ENCODE peak calls at places on chromosomes 7 and 10, in ten cellular contexts. Z is upper lobe of left lung, R is sigmoid colon, N is HCT116, P is suprapubic skin, Y is endothelial cell of umbilical vein, D is transverse colon, O is spleen, G is GM12878, E is prostate gland. X is an unnamed sample.

GRCh38 chr10:101028446-101029244 is 2.3 kb downstream of the PDZD7 start:
- DNase-seq in Z (no peak), R (peak), N (no peak), P (no peak), Y (no peak), D (no peak), O (no peak), G (no peak), E (no peak), X (no peak)

GRCh38 chr10:98309366-98310355 is 41.7 kb upstream of the LOXL4 start:
- DNase-seq in Z (peak), R (peak), N (peak), P (peak), Y (peak), D (peak), O (no peak), G (no peak), E (peak), X (peak)

GRCh38 chr7:99201027-99201426 is 6.9 kb downstream of the KPNA7 start:
- DNase-seq in Z (no peak), R (no peak), N (no peak), P (no peak), Y (no peak), D (no peak), O (no peak), G (no peak), E (no peak), X (no peak)

GRCh38 chr10:21083861-21084260 is 186.8 kb upstream of the NEBL start:
- DNase-seq in Z (no peak), R (no peak), N (no peak), P (no peak), Y (no peak), D (no peak), O (no peak), G (no peak), E (no peak), X (no peak)

GRCh38 chr10:6579193-6579903 is 728 bp downstream of the PRKCQ start:
- DNase-seq in Z (no peak), R (no peak), N (no peak), P (no peak), Y (no peak), D (no peak), O (no peak), G (no peak), E (no peak), X (no peak)

GRCh38 chr10:43254881-43255643 is 11.8 kb downstream of the RASGEF1A start:
- DNase-seq in Z (peak), R (no peak), N (no peak), P (no peak), Y (no peak), D (no peak), O (peak), G (no peak), E (no peak), X (peak)

GRCh38 chr7:101021703-101022102 is 1.8 kb downstream of the MUC17 start:
- DNase-seq in Z (no peak), R (no peak), N (no peak), P (no peak), Y (no peak), D (peak), O (no peak), G (no peak), E (peak), X (no peak)

GRCh38 chr10:33441561-33441960 is 107.1 kb upstream of the NRP1 start:
- DNase-seq in Z (no peak), R (no peak), N (no peak), P (no peak), Y (no peak), D (no peak), O (no peak), G (no peak), E (no peak), X (no peak)

GRCh38 chr7:42494199-42494710 is 257.2 kb upstream of the GLI3 start:
- DNase-seq in Z (no peak), R (no peak), N (no peak), P (no peak), Y (no peak), D (no peak), O (no peak), G (no peak), E (no peak), X (no peak)

GRCh38 chr10:77045046-77045445 is 592.6 kb downstream of the KCNMA1 start:
- DNase-seq in Z (no peak), R (no peak), N (no peak), P (no peak), Y (no peak), D (no peak), O (no peak), G (no peak), E (no peak), X (no peak)

GRCh38 chr10:62437696-62438095 is 63.5 kb downstream of the ZNF365 start:
- DNase-seq in Z (no peak), R (no peak), N (peak), P (no peak), Y (peak), D (no peak), O (no peak), G (no peak), E (peak), X (no peak)

GRCh38 chr10:70355234-70356021 is 27.0 kb downstream of the LRRC20 start:
- DNase-seq in Z (peak), R (no peak), N (no peak), P (no peak), Y (no peak), D (peak), O (peak), G (peak), E (no peak), X (no peak)

GRCh38 chr7:39987641-39988347 is 37.7 kb downstream of the CDK13 start:
- DNase-seq in Z (no peak), R (no peak), N (no peak), P (no peak), Y (no peak), D (no peak), O (no peak), G (no peak), E (no peak), X (no peak)

GRCh38 chr10:80408198-80409085 is at the start of gene PRXL2A:
- DNase-seq in Z (peak), R (peak), N (no peak), P (peak), Y (peak), D (peak), O (peak), G (no peak), E (peak), X (peak)

GRCh38 chr7:71442492-71443196 is 310.7 kb downstream of the GALNT17 start:
- DNase-seq in Z (no peak), R (no peak), N (no peak), P (no peak), Y (no peak), D (no peak), O (no peak), G (no peak), E (no peak), X (no peak)

GRCh38 chr7:55191926-55192692 is 173.0 kb upstream of the LANCL2 start:
- DNase-seq in Z (no peak), R (peak), N (no peak), P (no peak), Y (peak), D (no peak), O (no peak), G (no peak), E (no peak), X (peak)

GRCh38 chr7:43553999-43554398 is 28.9 kb upstream of the STK17A start:
- DNase-seq in Z (peak), R (no peak), N (no peak), P (no peak), Y (no peak), D (no peak), O (no peak), G (no peak), E (no peak), X (no peak)

GRCh38 chr10:118276203-118276602 is 65.9 kb downstream of the FAM204A start:
- DNase-seq in Z (no peak), R (peak), N (no peak), P (no peak), Y (no peak), D (peak), O (no peak), G (no peak), E (no peak), X (no peak)

GRCh38 chr7:70134029-70134445 is 535.8 kb downstream of the AUTS2 start:
- DNase-seq in Z (no peak), R (no peak), N (no peak), P (no peak), Y (no peak), D (no peak), O (no peak), G (no peak), E (no peak), X (no peak)

GRCh38 chr10:99391346-99391745 is 39.1 kb downstream of the GOT1 start:
- DNase-seq in Z (no peak), R (no peak), N (no peak), P (no peak), Y (no peak), D (no peak), O (no peak), G (no peak), E (no peak), X (no peak)

GRCh38 chr10:26627320-26627719 is 70.2 kb upstream of the PDSS1 start:
- DNase-seq in Z (no peak), R (no peak), N (peak), P (no peak), Y (no peak), D (no peak), O (no peak), G (no peak), E (no peak), X (no peak)

GRCh38 chr7:4025211-4025610 is 656.9 kb upstream of the FOXK1 start:
- DNase-seq in Z (no peak), R (no peak), N (no peak), P (no peak), Y (no peak), D (no peak), O (no peak), G (no peak), E (no peak), X (no peak)

GRCh38 chr7:8197994-8198698 is 63.8 kb downstream of the ICA1 start:
- DNase-seq in Z (no peak), R (no peak), N (no peak), P (no peak), Y (no peak), D (no peak), O (no peak), G (no peak), E (no peak), X (no peak)

GRCh38 chr7:93948106-93948505 is 26.6 kb downstream of the GNG11 start:
- DNase-seq in Z (no peak), R (no peak), N (no peak), P (no peak), Y (no peak), D (no peak), O (no peak), G (no peak), E (no peak), X (no peak)

GRCh38 chr10:133030791-133031190 is 56.9 kb upstream of the ADGRA1 start:
- DNase-seq in Z (no peak), R (no peak), N (no peak), P (no peak), Y (no peak), D (no peak), O (no peak), G (no peak), E (no peak), X (no peak)

GRCh38 chr7:9241826-9242225 is 808.4 kb downstream of the NXPH1 start:
- DNase-seq in Z (no peak), R (no peak), N (no peak), P (no peak), Y (no peak), D (no peak), O (no peak), G (no peak), E (no peak), X (no peak)

DNA sequence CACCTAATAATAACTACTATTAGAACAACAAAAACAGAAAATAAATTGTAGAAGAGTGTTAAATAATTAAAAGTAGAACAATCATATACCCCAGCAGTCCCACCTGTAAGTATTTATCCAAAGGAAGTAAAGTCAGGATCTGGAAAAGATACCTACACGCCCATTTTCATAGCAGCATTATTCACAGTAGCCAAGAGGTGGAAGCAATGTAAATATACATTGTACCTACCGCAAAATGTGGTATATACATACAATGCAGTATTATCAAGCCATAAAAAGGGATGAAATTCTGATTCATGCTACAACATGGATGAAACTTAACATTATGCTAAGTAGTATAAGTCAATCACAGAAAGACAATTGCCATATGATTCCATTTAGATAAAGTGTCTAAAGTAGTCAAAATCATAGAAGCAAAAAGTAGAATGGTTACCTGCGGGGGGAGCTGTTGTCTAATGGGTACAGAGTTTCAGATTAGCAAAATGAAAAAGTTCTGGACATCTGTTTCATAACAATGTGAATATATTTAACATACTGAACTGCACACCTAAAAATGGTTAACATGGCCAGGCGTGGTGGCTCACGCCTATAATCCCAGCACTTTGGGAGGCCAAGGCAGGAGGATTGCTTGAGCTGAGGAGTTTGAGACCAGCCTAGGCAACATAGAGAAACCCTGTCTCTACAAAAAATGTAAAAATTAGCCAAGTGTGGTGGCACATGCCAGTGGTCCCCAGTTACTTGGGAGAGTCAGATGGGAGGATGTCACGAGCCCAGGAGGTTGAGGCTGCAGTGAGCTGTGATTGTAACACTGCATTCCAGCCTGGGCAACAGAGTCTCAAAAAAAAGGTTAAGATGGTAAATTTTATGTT is 6.0 kb upstream of the TMED4 start:
- DNase-seq in Z (peak), R (no peak), N (peak), P (no peak), Y (peak), D (peak), O (no peak), G (peak), E (peak), X (no peak)
- TF ChIP-seq POLR2A in Z (no peak), R (no peak), N (no peak), P (no peak), Y (no peak), D (no peak), O (no peak), G (no peak), E (no peak), X (no peak)

GRCh38 chr10:35178305-35178704 is 51.7 kb downstream of the CREM start:
- DNase-seq in Z (no peak), R (no peak), N (no peak), P (no peak), Y (no peak), D (no peak), O (no peak), G (no peak), E (no peak), X (no peak)

GRCh38 chr10:35167342-35167741 is 40.7 kb downstream of the CREM start:
- DNase-seq in Z (no peak), R (no peak), N (no peak), P (no peak), Y (no peak), D (no peak), O (no peak), G (no peak), E (no peak), X (no peak)

GRCh38 chr10:35166607-35167006 is 40.0 kb downstream of the CREM start:
- DNase-seq in Z (no peak), R (no peak), N (no peak), P (no peak), Y (no peak), D (no peak), O (no peak), G (no peak), E (no peak), X (no peak)

GRCh38 chr10:35172574-35172973 is 45.9 kb downstream of the CREM start:
- DNase-seq in Z (no peak), R (peak), N (no peak), P (no peak), Y (peak), D (no peak), O (no peak), G (no peak), E (no peak), X (no peak)
- H3K4me3 ChIP-seq in Z (no peak), R (no peak), N (no peak), P (no peak), Y (no peak), D (no peak), O (no peak), G (no peak), E (no peak), X (no peak)

DNA sequence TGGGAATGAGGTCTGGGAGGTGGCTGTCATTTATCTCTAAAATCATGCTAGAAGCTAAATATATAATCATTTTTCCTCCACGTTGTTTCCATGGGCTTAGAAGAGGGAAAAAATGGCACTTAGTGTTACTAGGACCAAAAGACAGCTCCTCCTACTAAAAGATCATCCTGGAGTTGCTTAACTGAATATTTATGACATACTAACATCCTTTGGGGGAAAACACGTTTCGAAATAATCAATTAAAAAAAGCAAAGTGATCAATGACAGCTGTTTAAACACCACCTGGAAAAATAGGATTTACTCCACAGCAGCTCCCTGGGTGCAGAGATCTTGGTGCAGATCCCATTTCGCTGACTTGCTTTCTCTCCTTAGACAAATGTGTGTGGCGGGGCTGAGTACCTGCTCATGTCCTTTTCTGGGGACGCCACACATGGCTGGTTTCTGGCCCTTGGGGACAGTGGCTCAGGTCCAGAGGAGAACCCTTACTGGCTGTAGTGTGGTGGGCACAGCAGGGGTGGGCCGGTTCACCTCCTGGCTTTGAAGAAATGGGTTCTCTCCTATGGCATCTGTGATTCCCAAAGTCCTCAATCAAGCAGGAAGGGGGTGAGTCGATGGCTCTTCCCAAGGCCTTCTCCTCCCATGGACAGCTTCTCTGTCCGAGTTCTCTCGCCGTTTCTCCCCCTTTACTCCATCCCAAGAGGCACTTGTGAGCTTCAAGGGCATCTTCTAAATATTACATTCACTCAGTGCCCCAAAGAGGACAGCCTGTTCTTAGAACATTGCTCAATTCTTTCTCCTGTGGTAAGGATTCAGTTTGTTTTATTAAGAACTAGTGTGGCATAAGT is 156.4 kb upstream of the KLF14 start:
- DNase-seq in Z (peak), R (no peak), N (no peak), P (no peak), Y (no peak), D (no peak), O (no peak), G (no peak), E (no peak), X (no peak)
- TF ChIP-seq POLR2AphosphoS5 in Z (peak), R (peak), N (peak), P (no peak), Y (peak), D (peak), O (no peak), G (no peak), E (peak), X (peak)

DNA sequence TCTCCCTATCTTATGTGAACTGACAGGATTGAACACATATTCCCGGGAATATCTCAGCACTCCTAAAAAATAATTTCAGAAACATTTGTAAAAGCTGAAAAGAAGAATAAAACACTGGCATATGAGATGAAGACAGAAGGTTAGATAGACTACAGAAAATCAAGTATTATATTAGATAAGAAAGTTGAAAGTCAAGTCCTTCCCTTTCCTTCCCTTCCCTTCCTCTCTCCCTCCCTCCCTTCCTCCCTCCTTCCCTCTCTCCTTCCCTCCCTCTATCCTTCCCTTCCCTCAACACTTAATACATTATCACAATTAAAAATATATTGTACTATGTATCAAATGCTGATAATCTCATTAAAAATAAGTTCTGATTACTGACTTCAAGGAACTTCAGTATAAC is 122.5 kb downstream of the CTNNA3 start:
- DNase-seq in Z (no peak), R (no peak), N (no peak), P (no peak), Y (no peak), D (no peak), O (no peak), G (no peak), E (no peak), X (no peak)
- TF ChIP-seq POLR2A in Z (no peak), R (no peak), N (no peak), P (no peak), Y (no peak), D (no peak), O (no peak), G (no peak), E (no peak), X (no peak)